ENCODE peak calls at places on chromosomes 11 and 22, in ten cellular contexts. U is IMR-90, L is breast epithelium, D is heart left ventricle, W is sigmoid colon, Z is HepG2, Y is transverse colon, J is tibial nerve, V is K562, F is prostate gland. H is an unnamed sample.

GRCh38 chr11:78268516-78269410 is 80.0 kb downstream of the USP35 start:
- DNase-seq in F (no peak), L (no peak), W (peak; percentile 73), V (no peak), Z (no peak), J (peak; percentile 30), Y (no peak), D (peak; percentile 57), U (peak; percentile 26), H (peak; percentile 27)

GRCh38 chr11:134196756-134197155 is 27.0 kb downstream of the NCAPD3 start:
- DNase-seq in U (no peak), L (no peak), Y (no peak), D (no peak), Z (no peak), W (no peak), V (no peak), F (no peak), J (no peak), H (no peak)

GRCh38 chr11:56314844-56315243 is at the start of gene OR8K3:
- DNase-seq in J (no peak), Y (no peak), F (no peak), L (no peak), V (no peak), U (no peak), D (no peak), Z (no peak), W (no peak), H (no peak)

GRCh38 chr11:16157327-16157726 is 199.0 kb downstream of the SOX6 start:
- DNase-seq in W (no peak), Z (no peak), V (no peak), U (no peak), J (no peak), F (no peak), D (no peak), L (no peak), Y (no peak), H (no peak)

GRCh38 chr11:75760243-75760642 is 8.3 kb upstream of the DGAT2 start:
- DNase-seq in Z (no peak), Y (no peak), J (no peak), F (no peak), L (no peak), D (no peak), W (no peak), U (no peak), V (no peak), H (no peak)

GRCh38 chr22:44311855-44312170 is 938 bp downstream of the SHISAL1 start:
- DNase-seq in U (peak; percentile 73), Z (no peak), F (no peak), L (no peak), Y (no peak), D (no peak), J (no peak), W (no peak), V (no peak), H (no peak)

GRCh38 chr11:79021601-79022000 is 419.2 kb downstream of the TENM4 start:
- DNase-seq in V (no peak), U (peak; percentile 22), Y (no peak), Z (no peak), W (no peak), L (no peak), F (no peak), J (no peak), D (no peak), H (no peak)

GRCh38 chr11:123448798-123449197 is 18.7 kb downstream of the GRAMD1B start:
- DNase-seq in Z (no peak), U (no peak), Y (no peak), L (no peak), W (no peak), V (no peak), J (no peak), F (no peak), D (no peak), H (no peak)

GRCh38 chr11:75270896-75271415 is 30.4 kb downstream of the TPBGL start:
- DNase-seq in J (no peak), V (no peak), U (peak; percentile 27), F (no peak), W (peak; percentile 59), D (peak; percentile 20), Y (peak; percentile 6), L (no peak), Z (no peak), H (no peak)

GRCh38 chr22:19765477-19766234 is 5.1 kb downstream of the TBX1 start:
- DNase-seq in D (peak; percentile 72), Y (no peak), L (no peak), F (no peak), J (no peak), W (no peak), V (peak; percentile 82), Z (no peak), U (no peak), H (peak; percentile 65)

GRCh38 chr11:109586789-109587188 is 164.8 kb downstream of the C11orf87 start:
- DNase-seq in Z (no peak), L (no peak), U (no peak), V (no peak), W (no peak), J (no peak), F (no peak), Y (no peak), D (no peak), H (no peak)

GRCh38 chr11:44632466-44633123 is 67.1 kb downstream of the CD82 start:
- DNase-seq in V (peak; percentile 69), L (no peak), D (no peak), J (no peak), W (peak; percentile 74), Y (peak; percentile 29), F (peak; percentile 7), U (no peak), Z (peak; percentile 49), H (peak; percentile 64)

GRCh38 chr11:92224394-92225205 is at the start of gene FAT3:
- DNase-seq in V (no peak), F (no peak), D (peak; percentile 62), J (no peak), W (peak; percentile 68), Z (no peak), Y (no peak), L (no peak), U (peak; percentile 41), H (no peak)

GRCh38 chr22:26675687-26676273 is 18.4 kb downstream of the MIAT start:
- DNase-seq in U (no peak), Y (no peak), V (no peak), D (no peak), J (no peak), F (no peak), L (no peak), Z (no peak), W (no peak), H (no peak)
- H3K4me1 ChIP-seq in U (peaks cover 10% of the 10 kb centered on the region), Y (peaks cover 30% of the 10 kb centered on the region), V (peaks cover 24% of the 10 kb centered on the region), D (no peaks in the 10 kb centered on the region), J (peaks cover 22% of the 10 kb centered on the region), F (peaks cover 11% of the 10 kb centered on the region), L (no peaks in the 10 kb centered on the region), Z (peaks cover 14% of the 10 kb centered on the region), W (peaks cover 22% of the 10 kb centered on the region), H (peaks cover 15% of the 10 kb centered on the region)

DNA sequence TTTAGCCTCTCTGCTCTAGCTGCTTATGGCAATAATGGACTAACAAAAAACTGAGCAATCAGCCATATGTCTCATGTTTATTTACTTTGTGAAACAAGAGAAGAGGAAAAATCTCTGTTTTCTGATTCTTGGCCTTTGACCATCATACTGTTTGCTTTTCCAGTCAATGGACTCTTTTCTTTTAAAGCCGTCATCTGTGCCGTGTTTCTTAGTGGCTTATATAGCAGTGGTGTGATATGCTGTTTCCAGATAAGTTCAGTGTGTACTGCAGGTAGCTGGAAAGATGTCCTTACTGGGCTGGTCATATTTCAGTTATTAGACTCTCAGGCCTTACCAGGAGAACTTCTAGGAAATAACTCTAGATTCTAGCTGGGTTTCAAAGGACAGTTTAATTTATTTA is 33.6 kb upstream of the TECTA start:
- DNase-seq in W (no peak), D (no peak), Z (peak; percentile 97), J (no peak), U (peak; percentile 70), F (no peak), V (no peak), Y (no peak), L (no peak), H (no peak)
- TF ChIP-seq POLR2A in W (no peak), D (no peak), Z (peak; percentile 43), J (no peak), U (no peak), F (no peak), V (no peak), Y (peak; percentile 29), L (no peak), H (no peak)

GRCh38 chr11:1486054-1486825 is at the start of gene MOB2:
- DNase-seq in L (peak; percentile 65), D (peak; percentile 76), J (no peak), Z (no peak), Y (peak; percentile 70), W (peak; percentile 85), V (peak; percentile 28), F (no peak), U (peak; percentile 4), H (peak; percentile 54)
- H3K4me1 ChIP-seq in L (peaks cover 25% of the 10 kb centered on the region), D (peaks cover 19% of the 10 kb centered on the region), J (peaks cover 71% of the 10 kb centered on the region), Z (no peaks in the 10 kb centered on the region), Y (peaks cover 84% of the 10 kb centered on the region), W (peaks cover 87% of the 10 kb centered on the region), V (no peaks in the 10 kb centered on the region), F (peaks cover 10% of the 10 kb centered on the region), U (peaks cover 4% of the 10 kb centered on the region), H (peaks cover 41% of the 10 kb centered on the region)

GRCh38 chr11:116786360-116786759 is 1.5 kb downstream of the ZPR1 start:
- DNase-seq in Y (no peak), U (no peak), J (no peak), W (no peak), F (no peak), Z (no peak), D (no peak), V (no peak), L (no peak), H (no peak)

GRCh38 chr11:116788534-116788933 is 711 bp upstream of the ZPR1 start:
- DNase-seq in Y (no peak), W (no peak), U (no peak), J (no peak), V (no peak), Z (no peak), D (no peak), F (no peak), L (no peak), H (no peak)

GRCh38 chr11:116787436-116787785 is 412 bp downstream of the ZPR1 start:
- DNase-seq in Y (no peak), Z (no peak), U (peak; percentile 10), D (no peak), L (no peak), V (no peak), F (no peak), W (no peak), J (no peak), H (no peak)

GRCh38 chr11:116786966-116787365 is 857 bp downstream of the ZPR1 start:
- DNase-seq in F (no peak), W (no peak), J (no peak), V (no peak), D (no peak), U (no peak), Z (no peak), L (no peak), Y (no peak), H (no peak)

DNA sequence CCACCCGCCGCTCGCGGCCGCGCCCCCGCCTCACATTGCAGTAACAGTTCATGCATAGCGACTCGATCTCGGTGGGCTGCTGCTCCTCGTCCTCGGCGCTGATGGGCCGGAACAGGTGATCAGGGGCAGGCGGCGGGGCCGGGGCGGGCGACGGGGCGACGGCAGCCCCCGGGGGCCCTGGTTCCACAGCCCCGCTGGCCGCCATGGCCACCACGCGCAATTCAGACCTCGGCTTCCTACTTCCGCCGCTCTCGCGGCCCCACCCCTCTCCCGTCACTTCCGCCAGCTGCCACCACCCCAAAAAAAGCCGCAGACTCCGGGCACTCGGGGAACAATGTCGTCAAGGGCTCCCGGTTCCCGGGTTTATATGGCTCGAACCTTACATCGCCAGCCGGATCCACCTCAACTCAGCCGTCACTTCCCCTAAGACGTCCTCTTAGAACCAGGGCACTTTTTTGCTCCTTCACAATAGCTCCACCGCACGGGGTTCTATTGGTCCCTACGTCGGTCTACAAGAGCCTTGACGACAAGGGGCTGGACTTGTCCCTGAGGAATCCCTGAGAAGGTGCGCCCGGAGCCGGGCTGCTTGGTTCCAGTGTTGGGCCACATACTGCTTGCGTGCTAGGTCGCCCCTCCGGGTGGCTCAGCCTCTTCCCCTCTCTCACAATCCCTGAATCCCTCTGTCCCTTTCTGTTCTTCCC is at the start of gene ZPR1:
- DNase-seq in Y (peak; percentile 91), L (peak; percentile 81), D (peak; percentile 92), W (peak; percentile 92), Z (peak; percentile 37), F (peak; percentile 76), J (peak; percentile 73), U (peak; percentile 56), V (peak; percentile 93), H (peak; percentile 89)
- TF ChIP-seq POLR2A in Y (peak; percentile 81), L (peak; percentile 65), D (no peak), W (peak; percentile 68), Z (peak; percentile 71), F (peak; percentile 67), J (no peak), U (peak; percentile 85), V (peak; percentile 83), H (no peak)